ENCODE peak calls at places on chromosome 14, in five cellular contexts. Y, X, C, W and H are unnamed samples.

GRCh38 chr14:56328021-56328420 is 209.8 kb downstream of the PELI2 start:
- DNase-seq in Y (no peak), X (no peak), C (no peak), W (no peak), H (no peak)

GRCh38 chr14:38197001-38197760 is 10.5 kb upstream of the SSTR1 start:
- DNase-seq in Y (no peak), X (no peak), C (no peak), W (no peak), H (no peak)

GRCh38 chr14:102525213-102526143 is 15.9 kb upstream of the ANKRD9 start:
- DNase-seq in Y (no peak), X (peak), C (peak), W (no peak), H (peak)

GRCh38 chr14:73344304-73344703 is 107.0 kb downstream of the PAPLN start:
- DNase-seq in Y (no peak), X (no peak), C (no peak), W (no peak), H (no peak)

GRCh38 chr14:54674342-54674741 is 107.4 kb downstream of the SAMD4A start:
- DNase-seq in Y (no peak), X (no peak), C (no peak), W (no peak), H (no peak)

GRCh38 chr14:31206536-31207286 is 882 bp downstream of the HECTD1 start:
- DNase-seq in Y (peak), X (no peak), C (no peak), W (peak), H (peak)

GRCh38 chr14:24262821-24263733 is at the start of gene TGM1:
- DNase-seq in Y (peak), X (no peak), C (no peak), W (peak), H (no peak)

GRCh38 chr14:45199246-45199645 is 53.8 kb downstream of the MIS18BP1 start:
- DNase-seq in Y (no peak), X (no peak), C (no peak), W (no peak), H (no peak)

GRCh38 chr14:66121859-66122258 is 364.3 kb upstream of the CCDC196 start:
- DNase-seq in Y (no peak), X (no peak), C (no peak), W (no peak), H (no peak)

GRCh38 chr14:70670992-70671651 is 29.4 kb downstream of the TTC9 start:
- DNase-seq in Y (no peak), X (no peak), C (no peak), W (no peak), H (no peak)

GRCh38 chr14:75286313-75286712 is 7.7 kb downstream of the FOS start:
- DNase-seq in Y (no peak), X (no peak), C (no peak), W (no peak), H (no peak)

GRCh38 chr14:79090781-79091180 is 920.6 kb downstream of the NRXN3 start:
- DNase-seq in Y (no peak), X (no peak), C (no peak), W (no peak), H (no peak)

GRCh38 chr14:34711169-34711568 is 3.2 kb downstream of the CFL2 start:
- DNase-seq in Y (no peak), X (peak), C (no peak), W (no peak), H (no peak)

GRCh38 chr14:54683882-54684794 is 117.2 kb downstream of the SAMD4A start:
- DNase-seq in Y (no peak), X (no peak), C (no peak), W (peak), H (no peak)

GRCh38 chr14:88227693-88228092 is 95.4 kb downstream of the KCNK10 start:
- DNase-seq in Y (no peak), X (no peak), C (no peak), W (no peak), H (no peak)

GRCh38 chr14:64762044-64763034 is 58.1 kb downstream of the PLEKHG3 start:
- DNase-seq in Y (peak), X (no peak), C (peak), W (no peak), H (peak)

GRCh38 chr14:21072102-21072501 is 2.0 kb downstream of the ARHGEF40 start:
- DNase-seq in Y (no peak), X (no peak), C (no peak), W (no peak), H (no peak)

GRCh38 chr14:34806257-34806656 is 68.9 kb downstream of the BAZ1A start:
- DNase-seq in Y (no peak), X (no peak), C (no peak), W (no peak), H (no peak)

GRCh38 chr14:63641473-63642228 is at the start of gene WDR89:
- DNase-seq in Y (peak), X (peak), C (peak), W (peak), H (peak)

GRCh38 chr14:104138891-104139459 is 588 bp downstream of the KIF26A start:
- DNase-seq in Y (no peak), X (no peak), C (no peak), W (peak), H (no peak)

GRCh38 chr14:38442208-38442607 is 186.3 kb upstream of the CLEC14A start:
- DNase-seq in Y (no peak), X (no peak), C (no peak), W (no peak), H (no peak)

GRCh38 chr14:50109342-50109741 is 7.0 kb downstream of the VCPKMT start:
- DNase-seq in Y (no peak), X (no peak), C (peak), W (no peak), H (peak)

GRCh38 chr14:94992046-94992445 is 165.3 kb downstream of the DICER1 start:
- DNase-seq in Y (no peak), X (no peak), C (no peak), W (no peak), H (no peak)

GRCh38 chr14:61231810-61232209 is 49.3 kb downstream of the TMEM30B start:
- DNase-seq in Y (no peak), X (no peak), C (no peak), W (no peak), H (no peak)

GRCh38 chr14:90060965-90061848 is 587 bp upstream of the KCNK13 start:
- DNase-seq in Y (peak), X (no peak), C (no peak), W (peak), H (no peak)

GRCh38 chr14:54347044-54347443 is 49.8 kb upstream of the CDKN3 start:
- DNase-seq in Y (no peak), X (no peak), C (no peak), W (no peak), H (no peak)

GRCh38 chr14:58327019-58327418 is 28.7 kb downstream of the ARID4A start:
- DNase-seq in Y (no peak), X (no peak), C (no peak), W (no peak), H (no peak)

GRCh38 chr14:90505531-90505930 is 108.7 kb downstream of the CALM1 start:
- DNase-seq in Y (no peak), X (no peak), C (no peak), W (no peak), H (no peak)

GRCh38 chr14:73744874-73745529 is 30.8 kb upstream of the PNMA1 start:
- DNase-seq in Y (no peak), X (no peak), C (peak), W (no peak), H (no peak)

GRCh38 chr14:76089575-76089974 is 62.1 kb upstream of the GPATCH2L start:
- DNase-seq in Y (no peak), X (no peak), C (no peak), W (no peak), H (no peak)

GRCh38 chr14:95765016-95765415 is 51.1 kb upstream of the TCL1A start:
- DNase-seq in Y (no peak), X (no peak), C (no peak), W (no peak), H (no peak)

DNA sequence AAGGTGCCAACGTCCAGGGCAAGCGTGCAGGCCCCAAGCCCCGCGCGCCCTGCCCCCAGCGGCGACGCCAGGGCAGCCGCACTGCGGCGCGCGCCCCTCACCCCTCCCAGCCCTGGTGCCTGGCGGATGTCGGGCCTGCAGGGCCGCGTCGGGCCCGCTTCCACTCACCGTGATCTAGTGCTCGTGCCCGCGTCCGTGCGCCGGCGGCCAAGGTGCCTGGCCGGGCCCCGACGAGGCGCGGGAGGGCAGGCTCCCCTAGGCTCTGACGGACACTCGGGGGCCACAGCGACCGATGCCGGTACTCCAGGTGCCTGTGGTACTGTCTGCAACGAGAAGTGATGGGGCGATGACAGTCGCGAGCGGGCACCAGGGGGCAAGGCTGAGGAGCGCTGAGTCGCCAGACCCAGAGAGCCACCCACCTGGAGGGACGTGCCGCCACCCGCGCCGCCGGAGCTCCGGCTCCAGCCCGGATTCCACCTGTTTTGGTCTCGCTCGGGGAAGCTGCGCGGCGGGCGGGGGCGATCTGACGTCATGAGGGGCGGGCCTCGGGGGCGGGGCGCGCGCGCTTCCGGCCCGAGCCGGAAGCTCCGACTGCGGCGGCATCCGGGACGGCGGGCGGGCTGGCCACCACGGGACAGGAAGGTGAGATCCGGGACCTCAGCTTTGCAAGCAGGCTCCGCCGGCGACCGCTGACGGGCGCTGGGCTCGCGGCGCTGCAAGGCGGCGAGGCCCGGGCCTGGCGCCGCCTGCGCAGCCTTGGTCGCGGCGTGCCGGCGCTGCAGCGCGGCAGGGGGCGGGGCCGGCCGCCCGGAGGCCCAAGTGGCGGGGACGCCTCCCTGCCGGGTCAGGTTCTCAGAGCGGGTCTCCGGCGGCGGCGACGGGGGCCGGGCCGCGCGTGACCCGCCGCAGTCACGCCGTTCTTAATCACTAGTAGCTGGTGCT is at the start of the genes LYSET and MOAP1:
- DNase-seq in Y (peak), X (no peak), C (no peak), W (peak), H (peak)
- TF ChIP-seq SRF in Y (no peak), X (no peak), C (no peak), W (no peak), H (no peak)

GRCh38 chr14:92366237-92366636 is 43.3 kb downstream of the SLC24A4 start:
- DNase-seq in Y (no peak), X (no peak), C (no peak), W (no peak), H (peak)

GRCh38 chr14:92368001-92368400 is 45.0 kb downstream of the SLC24A4 start:
- DNase-seq in Y (no peak), X (no peak), C (no peak), W (no peak), H (no peak)

GRCh38 chr14:92360666-92361370 is 37.9 kb downstream of the SLC24A4 start:
- DNase-seq in Y (no peak), X (no peak), C (no peak), W (no peak), H (no peak)

GRCh38 chr14:92362781-92363235 is 39.8 kb downstream of the SLC24A4 start:
- DNase-seq in Y (no peak), X (no peak), C (no peak), W (no peak), H (no peak)
- TF ChIP-seq SRF in Y (no peak), X (no peak), C (no peak), W (no peak), H (no peak)

DNA sequence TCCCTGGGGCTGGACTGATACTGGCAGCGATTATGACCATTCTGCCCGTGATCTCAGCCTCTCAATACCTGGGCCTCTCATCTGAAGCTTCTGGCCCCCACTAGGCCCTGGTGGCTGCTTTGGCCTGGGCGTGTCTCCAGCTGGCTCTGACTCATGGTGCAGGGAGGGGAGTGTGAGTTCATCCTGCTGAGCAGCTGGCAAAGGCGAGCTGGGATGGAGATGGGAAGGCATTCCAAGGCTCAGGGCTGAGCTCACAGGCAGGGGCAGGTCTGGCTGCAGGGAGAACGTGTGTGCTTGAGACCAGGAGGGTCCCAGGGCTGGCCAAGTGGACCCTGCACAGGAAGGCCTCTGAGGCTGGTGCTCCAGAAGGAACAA is 221.8 kb downstream of the TMEM121 start:
- DNase-seq in Y (no peak), X (no peak), C (no peak), W (no peak), H (no peak)
- TF ChIP-seq SRF in Y (no peak), X (no peak), C (no peak), W (no peak), H (no peak)

DNA sequence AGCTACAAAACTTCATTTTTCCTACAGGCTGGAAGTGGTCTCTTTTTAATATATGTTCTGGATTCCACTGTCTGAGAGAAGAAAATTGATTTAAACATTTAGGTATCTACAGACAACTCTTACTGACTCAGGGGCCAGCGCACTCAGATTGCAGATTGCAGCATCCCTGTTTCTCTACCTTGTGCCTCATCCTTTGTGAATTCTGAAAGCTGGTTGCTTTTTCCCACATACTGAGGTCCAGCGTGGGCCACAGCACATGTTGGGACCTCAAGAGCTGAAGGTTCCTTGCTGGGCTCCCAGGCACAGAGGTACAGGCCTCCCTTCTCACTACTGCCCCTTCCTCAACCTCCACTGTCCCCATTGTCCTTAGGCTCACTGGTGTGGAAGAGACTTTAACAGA is 101.7 kb upstream of the CCDC175 start:
- DNase-seq in Y (no peak), X (no peak), C (no peak), W (no peak), H (no peak)
- TF ChIP-seq SRF in Y (no peak), X (no peak), C (no peak), W (no peak), H (no peak)